ENCODE peak calls at places on chromosomes 2 and 18, in five cellular contexts. S is stromal cell of bone marrow, I is NCI-H1105, B is body of pancreas, Z is mucosa of gallbladder. P is an unnamed sample.

GRCh38 chr18:59915606-59916005 is 15.8 kb downstream of the PMAIP1 start:
- DNase-seq in I (no peak), Z (no peak), S (no peak), B (no peak), P (no peak)

GRCh38 chr2:68970566-68970965 is 3.9 kb upstream of the GKN1 start:
- DNase-seq in S (no peak), Z (no peak), I (no peak), B (no peak), P (no peak)

GRCh38 chr2:172465417-172466334 is 38.3 kb downstream of the ITGA6 start:
- DNase-seq in B (peak), S (peak), Z (peak), I (peak), P (peak)

GRCh38 chr18:80246656-80247402 is 485 bp downstream of the PARD6G start:
- DNase-seq in S (no peak), I (no peak), B (no peak), Z (no peak), P (no peak)

GRCh38 chr2:3656762-3657691 is 973 bp upstream of the ALLC start:
- DNase-seq in Z (no peak), S (no peak), I (no peak), B (no peak), P (no peak)

GRCh38 chr2:181876614-181877063 is 14.9 kb upstream of the ITPRID2 start:
- DNase-seq in B (no peak), S (peak), Z (no peak), I (no peak), P (no peak)

GRCh38 chr2:113240150-113240914 is 38.4 kb downstream of the PAX8 start:
- DNase-seq in B (peak), I (peak), S (peak), Z (peak), P (peak)

GRCh38 chr2:111025288-111025687 is 95.4 kb upstream of the BCL2L11 start:
- DNase-seq in Z (no peak), B (no peak), S (no peak), I (no peak), P (no peak)

GRCh38 chr2:224311226-224311625 is 90.7 kb downstream of the FAM124B start:
- DNase-seq in B (no peak), I (no peak), Z (no peak), S (peak), P (no peak)

GRCh38 chr18:5894613-5895299 is 566 bp downstream of the TMEM200C start:
- DNase-seq in B (no peak), I (no peak), S (no peak), Z (no peak), P (no peak)

GRCh38 chr18:75110846-75111415 is 98.0 kb downstream of the PTGR3 start:
- DNase-seq in B (no peak), I (no peak), Z (no peak), S (no peak), P (no peak)

GRCh38 chr2:95391641-95392310 is 10.7 kb upstream of the FAHD2A start:
- DNase-seq in Z (peak), I (peak), B (peak), S (no peak), P (no peak)